ENCODE peak calls at places on chromosome 5, in nine cellular contexts. O, W, N, J, T, D, S, P and R are unnamed samples.

GRCh38 chr5:53397845-53398244 is 82.6 kb upstream of the FST start:
- DNase-seq in O (peak), W (no peak), N (no peak), J (no peak), T (no peak), D (no peak), S (no peak), P (peak), R (no peak)

GRCh38 chr5:133265720-133266575 is 214.1 kb downstream of the HSPA4 start:
- DNase-seq in O (no peak), W (no peak), N (no peak), J (peak), T (peak), D (no peak), S (no peak), P (no peak), R (no peak)

GRCh38 chr5:133467712-133468463 is 144.5 kb downstream of the FSTL4 start:
- DNase-seq in O (no peak), W (no peak), N (no peak), J (no peak), T (no peak), D (no peak), S (no peak), P (no peak), R (no peak)

GRCh38 chr5:19880859-19881436 is 107.1 kb downstream of the CDH18 start:
- DNase-seq in O (no peak), W (no peak), N (no peak), J (no peak), T (no peak), D (no peak), S (no peak), P (no peak), R (no peak)

GRCh38 chr5:136424835-136425694 is 59.7 kb upstream of the TRPC7 start:
- DNase-seq in O (peak), W (no peak), N (peak), J (peak), T (peak), D (peak), S (peak), P (peak), R (no peak)

GRCh38 chr5:120017523-120017922 is 388.2 kb downstream of the FAM170A start:
- DNase-seq in O (no peak), W (no peak), N (no peak), J (no peak), T (no peak), D (no peak), S (no peak), P (no peak), R (no peak)

GRCh38 chr5:37212096-37212495 is 37.1 kb downstream of the CPLANE1 start:
- DNase-seq in O (no peak), W (no peak), N (no peak), J (no peak), T (no peak), D (no peak), S (no peak), P (no peak), R (no peak)

GRCh38 chr5:116658141-116658540 is 83.5 kb upstream of the SEMA6A start:
- DNase-seq in O (no peak), W (no peak), N (no peak), J (no peak), T (no peak), D (no peak), S (no peak), P (no peak), R (no peak)